ENCODE peak calls at places on chromosomes 16 and 17, in six cellular contexts. One of them, this sample, is unnamed.

GRCh38 chr17:17538417-17539391 is 42.5 kb upstream of the RASD1 start:
- DNase-seq in GM04503: no peak
- DNase-seq in stimulated activated CD8-positive, alpha-beta memory T cell treated with anti-CD3 and anti-CD28 coated beads, Interleukin-12 subunit alpha, Interleukin-12 subunit beta, amount 100 ng/mL, for 4 hours: no peak
- DNase-seq in activated CD4-positive, CD25-positive, alpha-beta regulatory T cell: no peak
- DNase-seq in GM23248: no peak
- DNase-seq in tibial nerve: no peak
- DNase-seq in this sample: no peak

GRCh38 chr17:52653014-52653413 is 494.5 kb upstream of the CA10 start:
- DNase-seq in GM04503: no peak
- DNase-seq in activated CD4-positive, CD25-positive, alpha-beta regulatory T cell: no peak
- DNase-seq in GM23248: no peak
- DNase-seq in tibial nerve: no peak
- DNase-seq in stimulated activated CD8-positive, alpha-beta memory T cell treated with anti-CD3 and anti-CD28 coated beads, Interleukin-12 subunit alpha, Interleukin-12 subunit beta, amount 100 ng/mL, for 4 hours: no peak
- DNase-seq in this sample: no peak

GRCh38 chr17:16250635-16251034 is 33.6 kb downstream of the PIGL start:
- DNase-seq in activated CD4-positive, CD25-positive, alpha-beta regulatory T cell: no peak
- DNase-seq in stimulated activated CD8-positive, alpha-beta memory T cell treated with anti-CD3 and anti-CD28 coated beads, Interleukin-12 subunit alpha, Interleukin-12 subunit beta, amount 100 ng/mL, for 4 hours: no peak
- DNase-seq in GM23248: peak
- DNase-seq in tibial nerve: no peak
- DNase-seq in GM04503: peak
- DNase-seq in this sample: no peak

GRCh38 chr17:73604046-73604445 is 40.2 kb downstream of the SDK2 start:
- DNase-seq in GM23248: no peak
- DNase-seq in GM04503: no peak
- DNase-seq in tibial nerve: no peak
- DNase-seq in activated CD4-positive, CD25-positive, alpha-beta regulatory T cell: no peak
- DNase-seq in stimulated activated CD8-positive, alpha-beta memory T cell treated with anti-CD3 and anti-CD28 coated beads, Interleukin-12 subunit alpha, Interleukin-12 subunit beta, amount 100 ng/mL, for 4 hours: no peak
- DNase-seq in this sample: no peak

GRCh38 chr17:72173475-72174116 is 52.8 kb downstream of the SOX9 start:
- DNase-seq in tibial nerve: no peak
- DNase-seq in GM23248: no peak
- DNase-seq in activated CD4-positive, CD25-positive, alpha-beta regulatory T cell: no peak
- DNase-seq in stimulated activated CD8-positive, alpha-beta memory T cell treated with anti-CD3 and anti-CD28 coated beads, Interleukin-12 subunit alpha, Interleukin-12 subunit beta, amount 100 ng/mL, for 4 hours: no peak
- DNase-seq in GM04503: no peak
- DNase-seq in this sample: no peak

GRCh38 chr16:2874584-2875362 is 8.2 kb upstream of the FLYWCH2 start:
- DNase-seq in GM23248: peak
- DNase-seq in stimulated activated CD8-positive, alpha-beta memory T cell treated with anti-CD3 and anti-CD28 coated beads, Interleukin-12 subunit alpha, Interleukin-12 subunit beta, amount 100 ng/mL, for 4 hours: peak
- DNase-seq in tibial nerve: peak
- DNase-seq in GM04503: no peak
- DNase-seq in activated CD4-positive, CD25-positive, alpha-beta regulatory T cell: peak
- DNase-seq in this sample: peak

GRCh38 chr17:1783834-1784611 is 22.2 kb downstream of the SERPINF1 start:
- DNase-seq in tibial nerve: peak
- DNase-seq in stimulated activated CD8-positive, alpha-beta memory T cell treated with anti-CD3 and anti-CD28 coated beads, Interleukin-12 subunit alpha, Interleukin-12 subunit beta, amount 100 ng/mL, for 4 hours: no peak
- DNase-seq in activated CD4-positive, CD25-positive, alpha-beta regulatory T cell: no peak
- DNase-seq in GM23248: peak
- DNase-seq in GM04503: peak
- DNase-seq in this sample: no peak

GRCh38 chr16:89828199-89828869 is at the start of gene SPIRE2:
- DNase-seq in stimulated activated CD8-positive, alpha-beta memory T cell treated with anti-CD3 and anti-CD28 coated beads, Interleukin-12 subunit alpha, Interleukin-12 subunit beta, amount 100 ng/mL, for 4 hours: peak
- DNase-seq in GM23248: peak
- DNase-seq in activated CD4-positive, CD25-positive, alpha-beta regulatory T cell: peak
- DNase-seq in GM04503: no peak
- DNase-seq in tibial nerve: no peak
- DNase-seq in this sample: peak

GRCh38 chr17:28473542-28473941 is at the start of gene SLC13A2:
- DNase-seq in tibial nerve: no peak
- DNase-seq in GM23248: no peak
- DNase-seq in activated CD4-positive, CD25-positive, alpha-beta regulatory T cell: no peak
- DNase-seq in stimulated activated CD8-positive, alpha-beta memory T cell treated with anti-CD3 and anti-CD28 coated beads, Interleukin-12 subunit alpha, Interleukin-12 subunit beta, amount 100 ng/mL, for 4 hours: no peak
- DNase-seq in GM04503: no peak
- DNase-seq in this sample: no peak

GRCh38 chr17:50028207-50029120 is 27.4 kb upstream of the ITGA3 start:
- DNase-seq in activated CD4-positive, CD25-positive, alpha-beta regulatory T cell: no peak
- DNase-seq in stimulated activated CD8-positive, alpha-beta memory T cell treated with anti-CD3 and anti-CD28 coated beads, Interleukin-12 subunit alpha, Interleukin-12 subunit beta, amount 100 ng/mL, for 4 hours: no peak
- DNase-seq in GM23248: peak
- DNase-seq in GM04503: no peak
- DNase-seq in tibial nerve: no peak
- DNase-seq in this sample: no peak

GRCh38 chr17:82429824-82430223 is 11.4 kb upstream of the OGFOD3 start:
- DNase-seq in GM04503: no peak
- DNase-seq in activated CD4-positive, CD25-positive, alpha-beta regulatory T cell: no peak
- DNase-seq in tibial nerve: no peak
- DNase-seq in GM23248: no peak
- DNase-seq in stimulated activated CD8-positive, alpha-beta memory T cell treated with anti-CD3 and anti-CD28 coated beads, Interleukin-12 subunit alpha, Interleukin-12 subunit beta, amount 100 ng/mL, for 4 hours: no peak
- DNase-seq in this sample: no peak

GRCh38 chr16:72172105-72173034 is at the start of gene PMFBP1:
- DNase-seq in tibial nerve: no peak
- DNase-seq in GM23248: peak
- DNase-seq in stimulated activated CD8-positive, alpha-beta memory T cell treated with anti-CD3 and anti-CD28 coated beads, Interleukin-12 subunit alpha, Interleukin-12 subunit beta, amount 100 ng/mL, for 4 hours: no peak
- DNase-seq in GM04503: peak
- DNase-seq in activated CD4-positive, CD25-positive, alpha-beta regulatory T cell: no peak
- DNase-seq in this sample: peak

GRCh38 chr17:40791808-40792436 is 7.8 kb downstream of the KRT28 start:
- DNase-seq in GM04503: peak
- DNase-seq in tibial nerve: no peak
- DNase-seq in stimulated activated CD8-positive, alpha-beta memory T cell treated with anti-CD3 and anti-CD28 coated beads, Interleukin-12 subunit alpha, Interleukin-12 subunit beta, amount 100 ng/mL, for 4 hours: no peak
- DNase-seq in activated CD4-positive, CD25-positive, alpha-beta regulatory T cell: no peak
- DNase-seq in GM23248: peak
- DNase-seq in this sample: no peak

GRCh38 chr16:75566889-75567255 is 693 bp downstream of the GABARAPL2 start:
- DNase-seq in activated CD4-positive, CD25-positive, alpha-beta regulatory T cell: no peak
- DNase-seq in tibial nerve: no peak
- DNase-seq in stimulated activated CD8-positive, alpha-beta memory T cell treated with anti-CD3 and anti-CD28 coated beads, Interleukin-12 subunit alpha, Interleukin-12 subunit beta, amount 100 ng/mL, for 4 hours: no peak
- DNase-seq in GM04503: no peak
- DNase-seq in GM23248: peak
- DNase-seq in this sample: no peak

This sample was measured in effector memory CD4-positive, alpha-beta T cell.